ENCODE peak calls at places on chromosomes 11 and 22, in eight cellular contexts. K is WERI-Rb-1; R is glutamatergic neuron; S is CD8-positive, alpha-beta T cell; V is testis; G is stomach; L is heart left ventricle; O is adrenal gland. U is an unnamed sample.

GRCh38 chr11:114163830-114164401 is 104.4 kb downstream of the ZBTB16 start:
- DNase-seq in G (no peak), K (no peak), V (peak), R (no peak), S (no peak), L (no peak), O (peak), U (no peak)

GRCh38 chr22:19127329-19128008 is 3.6 kb upstream of the TSSK2 start:
- DNase-seq in O (no peak), R (no peak), K (no peak), S (no peak), V (no peak), L (no peak), G (no peak), U (no peak)

GRCh38 chr11:86275493-86276370 is 26.3 kb upstream of the HIKESHI start:
- DNase-seq in R (no peak), S (no peak), G (no peak), V (no peak), K (no peak), O (no peak), L (no peak), U (no peak)

GRCh38 chr11:134459246-134460043 is 47.4 kb upstream of the B3GAT1 start:
- DNase-seq in L (no peak), V (no peak), G (no peak), R (no peak), S (no peak), K (no peak), O (no peak), U (no peak)

GRCh38 chr11:20876738-20877137 is 207.4 kb downstream of the NELL1 start:
- DNase-seq in R (no peak), L (no peak), V (no peak), K (no peak), G (no peak), S (no peak), O (no peak), U (no peak)

GRCh38 chr11:68750197-68750987 is 928 bp downstream of the TESMIN start:
- DNase-seq in K (no peak), S (peak), L (no peak), G (no peak), V (no peak), O (no peak), R (peak), U (peak)

GRCh38 chr11:33857924-33858323 is 34.0 kb downstream of the LMO2 start:
- DNase-seq in R (peak), V (peak), S (peak), G (peak), O (peak), K (peak), L (peak), U (peak)

GRCh38 chr22:22855617-22856308 is 31.9 kb upstream of the IGLL5 start:
- DNase-seq in K (peak), L (no peak), G (no peak), O (no peak), V (no peak), S (peak), R (peak), U (peak)

GRCh38 chr11:82701847-82702520 is 31.7 kb downstream of the FAM181B start:
- DNase-seq in K (peak), L (no peak), R (peak), O (peak), V (peak), S (no peak), G (no peak), U (peak)

GRCh38 chr22:44537016-44537936 is 39.2 kb upstream of the RTL6 start:
- DNase-seq in L (no peak), R (no peak), K (no peak), O (no peak), G (no peak), S (no peak), V (no peak), U (no peak)

GRCh38 chr11:22779850-22780249 is 49.8 kb downstream of the SVIP start:
- DNase-seq in R (no peak), S (no peak), K (no peak), O (no peak), V (no peak), G (no peak), L (no peak), U (no peak)

GRCh38 chr11:76661306-76661751 is 9.2 kb downstream of the LRRC32 start:
- DNase-seq in S (no peak), K (no peak), R (no peak), G (no peak), L (no peak), O (no peak), V (no peak), U (no peak)

GRCh38 chr22:49368221-49368975 is 459.3 kb downstream of the BRD1 start:
- DNase-seq in G (peak), K (no peak), R (no peak), S (no peak), O (peak), L (no peak), V (no peak), U (no peak)

GRCh38 chr11:91773090-91773489 is 451.5 kb upstream of the FAT3 start:
- DNase-seq in L (no peak), V (no peak), R (no peak), O (no peak), G (no peak), K (peak), S (no peak), U (no peak)
- TF ChIP-seq CTCF in L (no peak), V (no peak), R (no peak), O (no peak), G (no peak), K (peak), S (no peak), U (no peak)

GRCh38 chr11:128658499-128658898 is 35.4 kb upstream of the FLI1 start:
- DNase-seq in V (no peak), K (no peak), G (no peak), R (no peak), L (no peak), O (no peak), S (no peak), U (no peak)

GRCh38 chr11:128648711-128649110 is 45.2 kb upstream of the FLI1 start:
- DNase-seq in S (no peak), V (no peak), G (no peak), R (no peak), K (no peak), L (no peak), O (no peak), U (no peak)

DNA sequence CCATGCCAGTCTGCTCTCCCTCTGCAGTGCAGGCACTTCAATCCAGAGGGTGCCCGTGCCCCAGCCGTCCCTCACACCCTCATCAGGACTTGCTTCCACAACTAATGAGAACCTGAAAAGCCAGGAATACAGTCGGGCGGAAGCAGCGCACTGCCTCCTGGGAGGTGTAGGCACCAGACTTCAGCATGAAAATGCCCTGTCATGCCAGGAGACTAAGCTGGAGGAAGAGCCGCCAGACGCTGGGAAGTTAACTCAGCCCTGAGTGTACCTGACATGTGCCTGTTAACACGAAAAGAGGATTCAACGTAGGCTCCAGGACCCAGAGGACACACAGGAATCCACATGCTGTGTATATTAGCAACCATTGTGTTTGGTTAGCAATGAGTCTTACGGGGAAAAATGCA is 40.0 kb upstream of the FLI1 start:
- DNase-seq in L (peak), R (no peak), G (peak), S (no peak), O (peak), K (no peak), V (peak), U (no peak)
- TF ChIP-seq CTCF in L (no peak), R (no peak), G (no peak), S (no peak), O (no peak), K (no peak), V (no peak), U (no peak)

DNA sequence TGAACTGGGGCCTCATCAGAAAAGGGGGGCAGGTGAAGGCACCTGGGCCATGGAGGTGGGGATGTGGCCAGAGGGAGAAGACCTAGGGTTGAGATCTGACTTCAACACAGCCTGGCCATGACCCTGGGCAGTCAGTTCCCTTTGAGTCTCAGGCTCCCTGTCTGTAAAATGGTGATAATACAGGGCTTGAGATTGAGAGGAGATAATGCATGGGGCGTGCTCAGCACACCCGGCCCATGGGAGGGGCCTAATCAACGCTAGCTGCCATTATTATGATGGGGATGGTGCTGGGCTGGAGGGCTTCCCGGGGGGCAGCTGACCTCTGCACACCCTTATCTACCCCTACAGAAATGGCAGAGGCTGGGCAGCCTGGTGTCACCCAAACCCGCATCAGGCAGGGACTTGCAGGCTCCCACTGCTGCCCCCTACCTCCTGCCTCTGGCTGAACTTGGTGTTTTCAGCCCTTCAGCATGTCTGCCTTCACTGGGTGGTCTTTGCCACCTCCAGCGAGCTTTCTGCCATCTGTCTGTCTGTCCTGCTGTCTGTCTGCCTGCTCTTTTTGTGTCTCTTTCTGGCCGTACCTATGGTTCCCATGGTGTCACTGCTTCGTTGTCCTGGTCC is 84.5 kb downstream of the CACNA1I start:
- DNase-seq in R (no peak), V (no peak), S (no peak), O (no peak), G (no peak), L (no peak), K (peak), U (no peak)
- TF ChIP-seq CTCF in R (no peak), V (no peak), S (no peak), O (no peak), G (no peak), L (no peak), K (peak), U (peak)

DNA sequence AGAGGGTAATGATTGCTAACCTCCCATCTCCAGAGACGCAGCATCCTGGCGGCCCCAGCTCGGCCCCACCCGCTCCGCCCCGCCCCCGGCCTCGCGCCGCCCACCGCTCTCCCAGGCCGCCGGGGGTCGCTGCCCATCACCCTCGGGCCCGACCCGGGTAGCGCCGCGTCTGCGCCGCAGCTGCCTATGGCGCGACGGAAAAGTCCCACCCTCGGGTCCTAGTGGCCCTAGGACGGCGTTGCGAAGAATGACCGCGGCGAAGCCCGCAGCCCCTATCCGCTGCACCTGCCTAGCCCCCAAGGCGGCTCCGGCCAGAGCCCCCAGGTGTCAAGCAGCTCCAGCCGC is 457 bp downstream of the CPSF7 start:
- DNase-seq in G (peak), V (peak), L (peak), S (peak), R (peak), K (peak), O (peak), U (peak)
- TF ChIP-seq CTCF in G (no peak), V (peak), L (no peak), S (no peak), R (peak), K (peak), O (no peak), U (peak)

GRCh38 chr11:46520971-46521745 is 72.7 kb downstream of the AMBRA1 start:
- DNase-seq in K (no peak), R (no peak), S (no peak), O (no peak), G (no peak), L (no peak), V (no peak), U (no peak)
- TF ChIP-seq CTCF in K (no peak), R (no peak), S (no peak), O (no peak), G (no peak), L (no peak), V (no peak), U (no peak)

DNA sequence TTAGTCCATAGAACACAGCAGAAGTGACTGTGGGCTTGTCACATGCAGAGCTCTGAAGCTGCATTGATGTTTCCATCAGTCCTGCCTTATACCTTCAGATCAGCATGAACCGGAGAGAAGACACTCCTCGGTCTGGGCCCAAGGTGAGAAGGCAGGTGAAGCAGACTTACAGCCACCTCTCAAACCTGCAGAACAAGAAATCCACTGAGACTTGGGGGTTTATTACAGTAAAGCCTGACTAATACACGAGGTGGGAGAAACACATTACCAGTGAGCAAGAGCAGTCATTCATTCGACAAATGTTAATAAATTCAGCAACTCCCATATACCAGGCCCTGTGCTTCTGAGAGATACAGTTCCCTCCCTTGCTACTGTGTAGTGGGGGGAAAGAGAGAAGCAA is 279.0 kb downstream of the DDX10 start:
- DNase-seq in G (no peak), V (no peak), O (no peak), S (no peak), K (no peak), L (no peak), R (no peak), U (no peak)
- TF ChIP-seq CTCF in G (no peak), V (no peak), O (no peak), S (no peak), K (no peak), L (no peak), R (no peak), U (no peak)

GRCh38 chr11:17351171-17351509 is 460 bp upstream of the NCR3LG1 start:
- DNase-seq in G (no peak), K (no peak), R (no peak), S (no peak), V (no peak), O (no peak), L (no peak), U (no peak)

GRCh38 chr11:17351510-17352176 is at the start of gene NCR3LG1:
- DNase-seq in S (peak), V (peak), G (peak), R (peak), O (peak), L (peak), K (peak), U (peak)

GRCh38 chr11:17352925-17353227 is 1.3 kb downstream of the NCR3LG1 start:
- DNase-seq in S (peak), V (peak), O (peak), K (peak), L (peak), R (no peak), G (peak), U (no peak)

GRCh38 chr11:17354070-17354924 is 2.7 kb downstream of the NCR3LG1 start:
- DNase-seq in R (peak), L (peak), K (peak), S (peak), O (peak), V (peak), G (peak), U (peak)

DNA sequence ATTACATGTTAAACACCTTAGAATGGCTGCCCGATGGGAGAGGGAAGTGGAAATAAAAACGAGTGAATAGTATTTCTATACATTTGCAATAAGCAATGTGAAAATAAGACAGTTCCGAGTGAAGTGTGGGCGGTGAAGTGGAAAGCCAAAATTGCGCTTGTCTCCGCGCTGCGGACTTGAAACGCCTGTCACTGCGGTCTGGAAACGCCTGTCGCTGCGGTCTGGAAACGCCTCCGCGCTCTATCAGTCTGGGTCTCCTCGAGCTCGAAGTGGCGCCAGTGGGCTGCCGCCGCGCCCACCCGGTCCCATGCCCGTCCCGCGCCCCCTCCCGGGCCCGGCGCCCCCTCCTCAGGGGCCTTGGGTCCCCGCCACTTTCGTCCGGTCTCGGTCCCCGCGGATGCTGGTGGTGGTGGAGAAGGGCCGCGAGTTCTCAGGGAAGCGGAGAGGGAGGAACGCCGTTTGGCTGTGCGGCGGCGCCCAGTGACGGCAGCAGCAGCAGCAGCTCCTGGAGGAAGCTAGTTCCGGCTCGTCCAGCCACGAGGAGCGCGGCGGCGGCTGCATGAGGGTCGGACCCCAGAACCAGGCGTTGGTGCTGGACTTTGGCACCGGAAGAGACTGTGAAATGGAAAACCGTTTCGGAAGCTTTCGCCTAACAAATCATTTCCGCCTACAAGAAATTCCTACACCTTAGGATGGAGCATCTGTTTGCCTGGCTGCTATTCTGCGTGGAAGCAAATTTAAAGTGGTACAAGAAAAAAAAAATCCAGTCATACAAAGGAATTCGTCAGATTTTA is 1.8 kb downstream of the NCR3LG1 start:
- DNase-seq in G (peak), S (peak), R (peak), K (peak), V (peak), O (peak), L (peak), U (peak)
- TF ChIP-seq CTCF in G (no peak), S (no peak), R (no peak), K (no peak), V (no peak), O (no peak), L (no peak), U (no peak)

GRCh38 chr22:30457964-30458363 is 13.9 kb downstream of the SEC14L3 start:
- DNase-seq in G (no peak), O (no peak), K (no peak), S (no peak), L (no peak), V (no peak), R (no peak), U (no peak)

GRCh38 chr22:30459206-30460052 is 12.4 kb downstream of the SEC14L3 start:
- DNase-seq in R (no peak), O (no peak), S (no peak), V (no peak), K (no peak), G (no peak), L (no peak), U (no peak)

GRCh38 chr22:30452861-30453260 is 19.0 kb downstream of the SEC14L3 start:
- DNase-seq in G (no peak), K (no peak), S (no peak), V (no peak), R (no peak), O (no peak), L (no peak), U (no peak)

GRCh38 chr22:30453731-30454510 is 17.9 kb downstream of the SEC14L3 start:
- DNase-seq in S (no peak), K (peak), R (no peak), G (no peak), L (no peak), V (peak), O (no peak), U (no peak)
- TF ChIP-seq CTCF in S (no peak), K (peak), R (no peak), G (no peak), L (no peak), V (no peak), O (no peak), U (peak)

GRCh38 chr22:17754233-17754925 is 19.9 kb downstream of the BID start:
- DNase-seq in O (no peak), L (no peak), R (no peak), V (no peak), K (no peak), S (peak), G (no peak), U (no peak)
- TF ChIP-seq CTCF in O (no peak), L (peak), R (no peak), V (no peak), K (peak), S (peak), G (no peak), U (no peak)

DNA sequence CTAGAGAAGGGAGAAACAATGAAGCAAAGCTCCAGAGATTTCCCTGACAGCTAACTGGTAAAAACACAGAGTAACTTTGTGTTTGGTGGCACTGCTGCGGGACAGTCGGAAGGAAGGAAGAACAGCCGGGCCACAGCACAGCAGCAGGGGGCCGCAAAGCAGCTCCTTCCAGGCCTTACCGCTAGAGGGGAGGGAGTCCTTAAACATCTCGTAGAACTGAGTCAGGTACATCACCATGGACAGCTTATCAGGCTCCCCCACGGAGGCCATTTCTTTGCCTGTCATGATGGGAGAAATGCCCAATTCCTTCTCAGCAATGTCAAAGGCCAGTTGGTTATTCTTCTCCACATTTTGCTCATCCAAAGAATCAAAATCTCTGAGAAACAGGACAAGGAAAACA is 114.6 kb upstream of the BID start:
- DNase-seq in O (no peak), L (no peak), S (no peak), V (no peak), G (no peak), R (peak), K (no peak), U (no peak)
- TF ChIP-seq CTCF in O (no peak), L (no peak), S (no peak), V (no peak), G (no peak), R (peak), K (no peak), U (peak)